ENCODE peak calls at places on chromosomes 5 and 9, in nine cellular contexts. H, E, O, B, F, I, L, A and P are unnamed samples.

GRCh38 chr9:130343445-130343918 is 77.9 kb downstream of the HMCN2 start:
- DNase-seq in H (peak), E (no peak), O (no peak), B (peak), F (no peak), I (peak), L (no peak), A (no peak), P (peak)

GRCh38 chr5:30505014-30505886 is 688.2 kb upstream of the CDH6 start:
- DNase-seq in H (no peak), E (peak), O (no peak), B (peak), F (peak), I (peak), L (peak), A (no peak), P (no peak)

GRCh38 chr9:14349141-14349817 is 35.3 kb upstream of the NFIB start:
- DNase-seq in H (peak), E (peak), O (no peak), B (no peak), F (no peak), I (peak), L (no peak), A (no peak), P (no peak)

GRCh38 chr9:92242115-92242778 is 51.2 kb downstream of the IARS1 start:
- DNase-seq in H (peak), E (peak), O (no peak), B (peak), F (no peak), I (peak), L (peak), A (no peak), P (no peak)

GRCh38 chr5:135210286-135211055 is 176.4 kb upstream of the PITX1 start:
- DNase-seq in H (peak), E (no peak), O (peak), B (no peak), F (no peak), I (no peak), L (no peak), A (no peak), P (no peak)

GRCh38 chr9:122213589-122214413 is 15.0 kb downstream of the LHX6 start:
- DNase-seq in H (peak), E (no peak), O (peak), B (peak), F (peak), I (peak), L (no peak), A (peak), P (peak)

GRCh38 chr5:163705983-163706771 is 200.8 kb downstream of the MAT2B start:
- DNase-seq in H (no peak), E (peak), O (no peak), B (peak), F (no peak), I (no peak), L (peak), A (no peak), P (no peak)

GRCh38 chr5:148336704-148337435 is 1.5 kb downstream of the SPINK9 start:
- DNase-seq in H (no peak), E (no peak), O (no peak), B (no peak), F (peak), I (no peak), L (no peak), A (no peak), P (no peak)

GRCh38 chr9:14313951-14314423 is at the start of gene NFIB:
- DNase-seq in H (no peak), E (peak), O (peak), B (peak), F (peak), I (peak), L (peak), A (no peak), P (peak)

GRCh38 chr9:75780185-75780584 is 110.3 kb upstream of the PCSK5 start:
- DNase-seq in H (no peak), E (no peak), O (no peak), B (no peak), F (no peak), I (no peak), L (no peak), A (no peak), P (no peak)

GRCh38 chr5:123098767-123099513 is 9.9 kb downstream of the PRDM6 start:
- DNase-seq in H (peak), E (peak), O (no peak), B (no peak), F (no peak), I (peak), L (no peak), A (no peak), P (no peak)

GRCh38 chr5:137344723-137345322 is 154.3 kb downstream of the SPOCK1 start:
- DNase-seq in H (peak), E (peak), O (peak), B (peak), F (peak), I (peak), L (peak), A (no peak), P (peak)

GRCh38 chr5:141681695-141682641 is at the start of gene ARAP3:
- DNase-seq in H (peak), E (peak), O (peak), B (peak), F (peak), I (peak), L (peak), A (no peak), P (peak)

GRCh38 chr5:160493806-160494317 is 72.2 kb downstream of the PTTG1 start:
- DNase-seq in H (no peak), E (no peak), O (no peak), B (peak), F (no peak), I (no peak), L (no peak), A (no peak), P (no peak)

GRCh38 chr5:91151947-91152346 is 231.2 kb downstream of the ARRDC3 start:
- DNase-seq in H (no peak), E (peak), O (no peak), B (peak), F (peak), I (no peak), L (peak), A (no peak), P (no peak)

GRCh38 chr5:36414869-36415282 is 113.2 kb upstream of the RANBP3L start:
- DNase-seq in H (peak), E (peak), O (no peak), B (peak), F (peak), I (peak), L (peak), A (peak), P (peak)

GRCh38 chr5:172731286-172732073 is 39.5 kb downstream of the DUSP1 start:
- DNase-seq in H (peak), E (no peak), O (no peak), B (peak), F (peak), I (no peak), L (no peak), A (peak), P (peak)

GRCh38 chr9:80197661-80198060 is 625.9 kb downstream of the TLE4 start:
- DNase-seq in H (no peak), E (peak), O (no peak), B (no peak), F (peak), I (no peak), L (peak), A (no peak), P (no peak)

GRCh38 chr9:86667307-86667706 is 280.0 kb downstream of the GAS1 start:
- DNase-seq in H (no peak), E (peak), O (no peak), B (peak), F (no peak), I (no peak), L (peak), A (no peak), P (no peak)

GRCh38 chr5:4361626-4362281 is 766.1 kb downstream of the IRX1 start:
- DNase-seq in H (no peak), E (no peak), O (no peak), B (no peak), F (no peak), I (no peak), L (no peak), A (no peak), P (no peak)

GRCh38 chr5:164597293-164597900 is 1092.0 kb downstream of the MAT2B start:
- DNase-seq in H (peak), E (no peak), O (no peak), B (no peak), F (peak), I (peak), L (no peak), A (no peak), P (peak)

GRCh38 chr5:153835891-153836515 is 202.7 kb downstream of the FAM114A2 start:
- DNase-seq in H (no peak), E (no peak), O (no peak), B (peak), F (no peak), I (no peak), L (no peak), A (no peak), P (no peak)

GRCh38 chr5:72172832-72173231 is 65.6 kb downstream of the MAP1B start:
- DNase-seq in H (no peak), E (no peak), O (no peak), B (no peak), F (no peak), I (no peak), L (no peak), A (no peak), P (no peak)

GRCh38 chr5:96714450-96714849 is 52.3 kb downstream of the CAST start:
- DNase-seq in H (no peak), E (no peak), O (no peak), B (no peak), F (no peak), I (no peak), L (no peak), A (no peak), P (no peak)

GRCh38 chr5:138874771-138875628 is at the start of gene LRRTM2:
- DNase-seq in H (no peak), E (peak), O (no peak), B (peak), F (no peak), I (peak), L (peak), A (no peak), P (no peak)

GRCh38 chr9:38685535-38685934 is 34.4 kb downstream of the FAM240B start:
- DNase-seq in H (no peak), E (no peak), O (no peak), B (no peak), F (no peak), I (no peak), L (no peak), A (no peak), P (no peak)

GRCh38 chr5:58462623-58463230 is 2.8 kb upstream of the PLK2 start:
- DNase-seq in H (no peak), E (peak), O (peak), B (peak), F (peak), I (peak), L (peak), A (no peak), P (peak)

GRCh38 chr5:61966991-61967390 is 339.0 kb upstream of the KIF2A start:
- DNase-seq in H (peak), E (no peak), O (no peak), B (no peak), F (no peak), I (no peak), L (no peak), A (no peak), P (peak)

GRCh38 chr5:74074111-74074510 is 448.1 kb downstream of the ARHGEF28 start:
- DNase-seq in H (no peak), E (no peak), O (no peak), B (no peak), F (no peak), I (no peak), L (no peak), A (no peak), P (no peak)

GRCh38 chr5:160171656-160172055 is 52.4 kb upstream of the PWWP2A start:
- DNase-seq in H (no peak), E (no peak), O (no peak), B (no peak), F (no peak), I (no peak), L (no peak), A (no peak), P (no peak)

GRCh38 chr5:145540375-145540774 is 294.8 kb downstream of the PRELID2 start:
- DNase-seq in H (no peak), E (peak), O (no peak), B (peak), F (peak), I (no peak), L (peak), A (no peak), P (no peak)

GRCh38 chr5:145531038-145531734 is 304.0 kb downstream of the PRELID2 start:
- DNase-seq in H (no peak), E (peak), O (peak), B (peak), F (peak), I (no peak), L (peak), A (peak), P (no peak)

GRCh38 chr5:145539201-145539600 is 295.9 kb downstream of the PRELID2 start:
- DNase-seq in H (no peak), E (peak), O (no peak), B (no peak), F (no peak), I (no peak), L (peak), A (no peak), P (no peak)

GRCh38 chr5:145536133-145536532 is 299.0 kb downstream of the PRELID2 start:
- DNase-seq in H (no peak), E (peak), O (no peak), B (no peak), F (no peak), I (no peak), L (peak), A (no peak), P (no peak)
- H3K9ac ChIP-seq in H (no peak), E (no peak), O (no peak), B (no peak), F (no peak), I (no peak), L (no peak), A (no peak), P (no peak)

DNA sequence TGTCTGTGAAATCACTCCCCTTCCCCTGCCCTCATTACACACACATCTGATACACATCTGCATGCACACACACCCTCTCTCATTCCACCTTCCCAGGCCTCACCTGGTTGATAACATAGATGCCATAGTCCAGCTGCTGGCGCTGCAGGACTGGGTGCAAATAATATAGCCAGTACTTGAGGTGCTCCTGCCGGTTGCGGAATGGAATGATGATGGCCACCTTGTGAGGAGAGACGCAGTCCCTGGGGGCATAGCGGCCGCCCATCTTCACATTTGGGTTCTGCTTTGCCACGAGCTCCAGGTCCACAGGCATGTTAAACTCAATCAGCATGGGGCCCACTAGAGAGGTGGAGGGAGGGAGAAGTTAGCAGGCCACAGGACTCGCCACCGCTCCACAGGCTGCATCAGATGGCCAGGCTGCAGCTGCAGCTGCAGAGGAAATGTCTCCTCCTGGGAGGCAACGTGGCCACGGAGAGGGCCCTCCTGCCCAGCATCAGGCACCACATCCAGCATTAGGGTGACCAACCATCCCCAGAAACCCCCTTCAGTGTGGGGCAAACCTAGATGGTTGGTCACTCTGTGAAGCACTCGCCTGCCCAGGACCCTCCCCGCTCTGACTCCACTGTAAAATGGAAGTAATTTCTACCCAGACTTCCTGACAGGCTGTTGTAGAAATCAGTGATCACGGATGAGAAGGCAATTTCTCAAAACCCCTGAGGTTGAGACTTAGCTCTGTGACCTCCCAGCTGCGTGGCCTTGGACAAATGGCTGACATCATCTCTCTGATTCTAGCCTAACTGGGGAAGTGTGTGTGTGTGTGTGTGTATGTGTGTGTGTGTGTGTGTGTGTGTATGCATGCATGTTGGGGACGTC is 31.8 kb downstream of the B4GALT1 start:
- DNase-seq in H (no peak), E (peak), O (no peak), B (no peak), F (no peak), I (no peak), L (peak), A (no peak), P (no peak)
- H3K9ac ChIP-seq in H (no peak), E (no peak), O (no peak), B (no peak), F (no peak), I (no peak), L (no peak), A (no peak), P (no peak)

GRCh38 chr9:131727795-131728545 is 11.9 kb downstream of the RAPGEF1 start:
- DNase-seq in H (no peak), E (no peak), O (no peak), B (no peak), F (no peak), I (no peak), L (no peak), A (no peak), P (no peak)

GRCh38 chr9:131728546-131728910 is 11.3 kb downstream of the RAPGEF1 start:
- DNase-seq in H (no peak), E (no peak), O (no peak), B (no peak), F (no peak), I (no peak), L (no peak), A (no peak), P (no peak)

GRCh38 chr9:131727184-131727785 is 12.6 kb downstream of the RAPGEF1 start:
- DNase-seq in H (no peak), E (peak), O (no peak), B (peak), F (no peak), I (no peak), L (peak), A (peak), P (no peak)

GRCh38 chr9:131731237-131731995 is 8.5 kb downstream of the RAPGEF1 start:
- DNase-seq in H (no peak), E (no peak), O (no peak), B (peak), F (peak), I (no peak), L (peak), A (no peak), P (no peak)

GRCh38 chr9:131728961-131729360 is 10.9 kb downstream of the RAPGEF1 start:
- DNase-seq in H (no peak), E (no peak), O (no peak), B (no peak), F (no peak), I (no peak), L (no peak), A (no peak), P (no peak)
- H3K9ac ChIP-seq in H (no peak), E (no peak), O (peak), B (no peak), F (no peak), I (no peak), L (no peak), A (peak), P (no peak)

GRCh38 chr9:124264812-124265211 is 7.1 kb downstream of the NEK6 start:
- DNase-seq in H (no peak), E (peak), O (no peak), B (no peak), F (no peak), I (no peak), L (peak), A (no peak), P (no peak)
- H3K9ac ChIP-seq in H (no peak), E (no peak), O (no peak), B (no peak), F (no peak), I (no peak), L (no peak), A (no peak), P (no peak)

GRCh38 chr5:127072861-127073846 is at the start of gene C5orf63:
- DNase-seq in H (peak), E (peak), O (peak), B (peak), F (peak), I (no peak), L (peak), A (no peak), P (peak)
- H3K9ac ChIP-seq in H (no peak), E (peak), O (peak), B (peak), F (peak), I (no peak), L (peak), A (peak), P (peak)

GRCh38 chr9:129224618-129225017 is 46.6 kb upstream of the IER5L start:
- DNase-seq in H (no peak), E (no peak), O (no peak), B (no peak), F (no peak), I (no peak), L (no peak), A (no peak), P (no peak)

GRCh38 chr9:129223551-129224208 is 45.6 kb upstream of the IER5L start:
- DNase-seq in H (no peak), E (no peak), O (no peak), B (no peak), F (no peak), I (no peak), L (no peak), A (no peak), P (no peak)

GRCh38 chr9:129225201-129225778 is 47.2 kb upstream of the IER5L start:
- DNase-seq in H (no peak), E (no peak), O (no peak), B (no peak), F (no peak), I (no peak), L (no peak), A (no peak), P (no peak)

GRCh38 chr9:129227843-129228189 is 49.8 kb upstream of the IER5L start:
- DNase-seq in H (no peak), E (no peak), O (no peak), B (no peak), F (no peak), I (no peak), L (no peak), A (no peak), P (no peak)

DNA sequence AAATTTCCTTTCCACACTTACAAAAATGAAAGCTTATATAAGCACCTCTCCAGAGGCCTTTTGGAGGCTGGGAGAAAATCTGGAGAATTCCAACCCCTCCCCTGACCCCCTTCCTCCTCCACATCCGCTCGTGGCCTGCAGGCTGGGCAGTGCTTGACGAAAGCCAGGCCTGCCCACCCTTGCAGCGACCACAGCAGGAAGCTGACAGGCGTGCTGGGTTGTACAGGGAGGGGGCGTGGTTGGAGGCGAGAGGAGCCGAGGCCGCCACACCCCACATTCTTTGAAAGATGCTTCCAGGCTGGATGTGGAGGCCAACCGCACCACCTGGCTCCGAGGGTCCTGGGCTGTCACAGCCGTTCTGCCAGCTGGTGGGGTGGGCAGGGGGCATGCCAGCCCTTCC is 47.8 kb upstream of the IER5L start:
- DNase-seq in H (peak), E (peak), O (peak), B (peak), F (no peak), I (peak), L (peak), A (peak), P (peak)
- H3K9ac ChIP-seq in H (no peak), E (no peak), O (no peak), B (no peak), F (no peak), I (no peak), L (no peak), A (no peak), P (no peak)

DNA sequence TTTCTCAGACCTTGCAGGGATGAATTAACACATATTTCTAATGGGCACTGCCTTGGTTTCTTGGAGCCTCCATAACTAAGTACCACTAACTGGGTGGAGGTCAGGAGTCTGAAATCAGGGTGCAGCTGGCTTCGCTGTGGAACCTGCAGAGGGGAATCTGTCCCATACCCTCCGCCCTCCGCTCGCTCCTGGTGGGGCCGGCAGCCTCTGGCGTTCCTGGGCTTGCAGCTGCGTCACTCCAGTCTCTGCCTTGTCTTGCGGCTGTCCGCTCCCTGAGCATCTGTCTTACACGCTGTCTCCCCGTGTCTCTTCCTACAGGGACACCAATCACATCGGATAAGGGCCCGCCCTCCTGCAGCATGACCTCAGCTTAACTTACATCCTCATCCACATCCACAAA is 45.3 kb downstream of the NTNG2 start:
- DNase-seq in H (no peak), E (no peak), O (no peak), B (no peak), F (no peak), I (no peak), L (no peak), A (no peak), P (no peak)
- H3K9ac ChIP-seq in H (no peak), E (no peak), O (no peak), B (no peak), F (no peak), I (no peak), L (no peak), A (no peak), P (no peak)